ENCODE peak calls at places on chromosome 5, in six cellular contexts. F is HT-29; G is SJSA1; P is stimulated activated CD4-positive, alpha-beta T cell treated with anti-CD3 and anti-CD28 coated beads, Interleukin-2, amount 100 ng/mL, for 48 hours; Q is kidney epithelial cell; V is effector memory CD8-positive, alpha-beta T cell. A is an unnamed sample.

GRCh38 chr5:15420201-15420600 is 79.8 kb upstream of the FBXL7 start:
- DNase-seq in P (no peak), Q (no peak), F (no peak), G (no peak), V (no peak), A (no peak)

GRCh38 chr5:124923131-124923530 is 176.7 kb upstream of the ZNF608 start:
- DNase-seq in Q (no peak), P (no peak), G (peak), V (no peak), F (no peak), A (no peak)

GRCh38 chr5:166436857-166437256 is 1854.6 kb upstream of the WWC1 start:
- DNase-seq in V (no peak), F (no peak), Q (peak), G (no peak), P (no peak), A (peak)

GRCh38 chr5:131109540-131110255 is 55.4 kb downstream of the HINT1 start:
- DNase-seq in G (peak), P (peak), F (peak), Q (no peak), V (peak), A (peak)

GRCh38 chr5:112923148-112923917 is 1.3 kb upstream of the REEP5 start:
- DNase-seq in V (peak), F (no peak), Q (no peak), G (no peak), P (no peak), A (no peak)

GRCh38 chr5:33840927-33841547 is 50.8 kb downstream of the ADAMTS12 start:
- DNase-seq in P (no peak), V (no peak), Q (no peak), G (no peak), F (no peak), A (no peak)

GRCh38 chr5:157387683-157388093 is 72.3 kb upstream of the NIPAL4 start:
- DNase-seq in G (peak), P (no peak), V (no peak), Q (peak), F (peak), A (peak)

GRCh38 chr5:78050888-78051287 is 243.6 kb downstream of the AP3B1 start:
- DNase-seq in Q (no peak), V (no peak), F (no peak), G (peak), P (no peak), A (no peak)

GRCh38 chr5:140152610-140152999 is 22.4 kb upstream of the CYSTM1 start:
- DNase-seq in F (no peak), P (no peak), G (no peak), Q (no peak), V (no peak), A (no peak)

GRCh38 chr5:180784497-180785097 is 18.0 kb downstream of the MGAT1 start:
- DNase-seq in F (peak), Q (no peak), G (no peak), P (peak), V (peak), A (peak)

GRCh38 chr5:68171101-68171558 is 44.4 kb upstream of the PIK3R1 start:
- DNase-seq in F (no peak), P (no peak), G (no peak), Q (no peak), V (no peak), A (no peak)

GRCh38 chr5:146667633-146668032 is 151.6 kb upstream of the GPR151 start:
- DNase-seq in V (no peak), Q (peak), G (peak), F (peak), P (no peak), A (peak)

GRCh38 chr5:73796164-73797141 is 170.5 kb downstream of the ARHGEF28 start:
- DNase-seq in V (peak), Q (peak), F (no peak), G (peak), P (no peak), A (peak)

GRCh38 chr5:135159626-135160025 is 125.6 kb upstream of the PITX1 start:
- DNase-seq in P (no peak), Q (no peak), G (no peak), F (no peak), V (no peak), A (no peak)

GRCh38 chr5:36607838-36608783 is 1.7 kb downstream of the SLC1A3 start:
- DNase-seq in P (no peak), G (peak), F (no peak), V (no peak), Q (no peak), A (no peak)

GRCh38 chr5:137737349-137738256 is 1.7 kb upstream of the KLHL3 start:
- DNase-seq in Q (no peak), V (no peak), P (no peak), F (peak), G (no peak), A (no peak)

GRCh38 chr5:157744055-157745011 is 821 bp downstream of the LSM11 start:
- DNase-seq in P (no peak), G (peak), Q (no peak), V (no peak), F (peak), A (no peak)

GRCh38 chr5:177505075-177505474 is 4.6 kb downstream of the DOK3 start:
- DNase-seq in P (no peak), G (no peak), F (no peak), V (no peak), Q (no peak), A (no peak)

A was measured in retinal pigment epithelial cell.